ENCODE peak calls at places on chromosomes 4 and X, in nine cellular contexts. V is stimulated activated CD8-positive, alpha-beta memory T cell treated with anti-CD3 and anti-CD28 coated beads, Interleukin-12 subunit alpha, Interleukin-12 subunit beta, amount 100 ng/mL, for 4 hours; E is naive thymus-derived CD4-positive, alpha-beta T cell; I is activated CD8-positive, alpha-beta memory T cell treated with anti-CD3 and anti-CD28 coated beads for 24 hours; R is germinal center; B is iris pigment epithelial cell; N is lower leg skin; S is cardiac muscle cell; Y is iPS DF 19.7. O is an unnamed sample.
A peak's percentile ranks its signal among the peaks of the same experiment; 100 is the strongest.

GRCh38 chr4:81786770-81787169 is 315.1 kb upstream of the RASGEF1B start:
- DNase-seq in R (no peak), B (no peak), I (no peak), V (no peak), Y (no peak), E (no peak), N (no peak), S (no peak), O (no peak)

GRCh38 chrX:53678667-53679066 is 7.9 kb downstream of the HUWE1 start:
- DNase-seq in B (peak; percentile 9), R (no peak), Y (no peak), V (no peak), N (no peak), I (no peak), S (no peak), E (peak; percentile 6), O (no peak)

GRCh38 chrX:77451041-77451440 is 3.9 kb downstream of the FGF16 start:
- DNase-seq in R (no peak), V (no peak), Y (no peak), B (peak; percentile 53), N (no peak), S (no peak), E (no peak), I (no peak), O (no peak)

GRCh38 chrX:48468247-48468671 is 1.8 kb downstream of the SLC38A5 start:
- DNase-seq in I (peak; percentile 80), N (no peak), B (no peak), E (no peak), R (no peak), V (peak; percentile 28), S (no peak), Y (no peak), O (no peak)

GRCh38 chrX:63747331-63747730 is 37.7 kb downstream of the ARHGEF9 start:
- DNase-seq in R (no peak), I (no peak), Y (no peak), V (no peak), E (no peak), N (no peak), B (peak; percentile 83), S (peak; percentile 14), O (no peak)

GRCh38 chrX:102832661-102833060 is 104.4 kb upstream of the RAB40AL start:
- DNase-seq in Y (no peak), R (no peak), N (no peak), E (no peak), I (no peak), S (no peak), B (peak; percentile 76), V (no peak), O (no peak)

GRCh38 chrX:69120476-69120875 is 44.8 kb downstream of the PJA1 start:
- DNase-seq in Y (no peak), V (no peak), S (no peak), E (no peak), B (no peak), R (no peak), I (no peak), N (no peak), O (no peak)

GRCh38 chr4:82450966-82451755 is 20.8 kb downstream of the ENOPH1 start:
- DNase-seq in V (no peak), E (no peak), B (no peak), Y (no peak), I (no peak), S (no peak), N (no peak), R (no peak), O (no peak)

GRCh38 chr4:48722509-48723446 is 57.3 kb downstream of the FRYL start:
- DNase-seq in R (no peak), E (no peak), V (no peak), Y (no peak), N (no peak), B (peak; percentile 56), I (no peak), S (no peak), O (no peak)

GRCh38 chrX:6545712-6546111 is 10.8 kb upstream of the VCX3A start:
- DNase-seq in N (no peak), V (no peak), Y (no peak), E (no peak), S (no peak), R (no peak), B (no peak), I (no peak), O (no peak)

GRCh38 chrX:63128509-63128908 is 222.6 kb downstream of the SPIN4 start:
- DNase-seq in E (peak; percentile 12), S (no peak), R (no peak), B (peak; percentile 52), V (no peak), I (no peak), Y (no peak), N (no peak), O (no peak)

O was measured in natural killer cell treated with Interleukin-12 subunit alpha and Interleukin-12 subunit beta and Interleukin-15 and Interleukin-18, amount 100 ng/mL, for 72 hours.